ENCODE peak calls at places on chromosome 5, in five cellular contexts. Z is ovary, I is A549, E is sigmoid colon, D is IMR-90. A is an unnamed sample. For H3K4me1, the result is how much of the 10 kb centered on the place peaks cover.

GRCh38 chr5:134131165-134131564 is 16.7 kb downstream of the TCF7 start:
- DNase-seq in Z (no peak), I (no peak), E (no peak), D (no peak), A (no peak)

GRCh38 chr5:14895301-14895700 is 23.7 kb upstream of the ANKH start:
- DNase-seq in Z (no peak), I (no peak), E (no peak), D (no peak), A (no peak)

GRCh38 chr5:5347442-5347841 is 75.0 kb upstream of the ICE1 start:
- DNase-seq in Z (no peak), I (no peak), E (no peak), D (no peak), A (no peak)

GRCh38 chr5:132381614-132382013 is 12.1 kb downstream of the SLC22A5 start:
- DNase-seq in Z (no peak), I (no peak), E (no peak), D (no peak), A (no peak)

GRCh38 chr5:60652206-60652605 is 47.8 kb downstream of the DEPDC1B start:
- DNase-seq in Z (no peak), I (peak), E (no peak), D (peak), A (no peak)

GRCh38 chr5:52684056-52684455 is 103.7 kb upstream of the ITGA1 start:
- DNase-seq in Z (no peak), I (no peak), E (no peak), D (peak), A (no peak)

GRCh38 chr5:150595466-150596031 is 44.9 kb upstream of the SYNPO start:
- DNase-seq in Z (no peak), I (no peak), E (no peak), D (no peak), A (no peak)

GRCh38 chr5:52863715-52864114 is 76.0 kb downstream of the ITGA1 start:
- DNase-seq in Z (no peak), I (no peak), E (no peak), D (peak), A (no peak)

GRCh38 chr5:33309076-33309475 is 131.7 kb upstream of the TARS1 start:
- DNase-seq in Z (no peak), I (no peak), E (no peak), D (no peak), A (no peak)

GRCh38 chr5:96582343-96582742 is 79.8 kb upstream of the CAST start:
- DNase-seq in Z (no peak), I (no peak), E (no peak), D (peak), A (no peak)

GRCh38 chr5:151924564-151925395 is at the start of gene GLRA1:
- DNase-seq in Z (peak), I (peak), E (no peak), D (peak), A (no peak)

GRCh38 chr5:107855171-107855570 is 184.4 kb upstream of the EFNA5 start:
- DNase-seq in Z (no peak), I (no peak), E (no peak), D (no peak), A (no peak)

GRCh38 chr5:134103397-134103796 is 11.1 kb upstream of the TCF7 start:
- DNase-seq in Z (no peak), I (no peak), E (no peak), D (no peak), A (no peak)

GRCh38 chr5:19988447-19988846 is 447 bp upstream of the CDH18 start:
- DNase-seq in Z (no peak), I (no peak), E (no peak), D (no peak), A (no peak)

GRCh38 chr5:80114856-80115255 is 79.7 kb downstream of the THBS4 start:
- DNase-seq in Z (no peak), I (no peak), E (no peak), D (no peak), A (no peak)

GRCh38 chr5:9596256-9596655 is 33.9 kb downstream of the TAS2R1 start:
- DNase-seq in Z (no peak), I (no peak), E (no peak), D (no peak), A (no peak)

GRCh38 chr5:137641148-137641547 is 94.7 kb downstream of the KLHL3 start:
- DNase-seq in Z (no peak), I (no peak), E (no peak), D (peak), A (no peak)

GRCh38 chr5:151622367-151623097 is 31.4 kb upstream of the FAT2 start:
- DNase-seq in Z (no peak), I (no peak), E (no peak), D (no peak), A (no peak)

GRCh38 chr5:178312900-178313299 is 80.3 kb upstream of the PHYKPL start:
- DNase-seq in Z (no peak), I (no peak), E (peak), D (no peak), A (no peak)

GRCh38 chr5:54278031-54278830 is 32.1 kb downstream of the ARL15 start:
- DNase-seq in Z (no peak), I (no peak), E (no peak), D (no peak), A (no peak)

GRCh38 chr5:135034186-135034962 is at the start of gene PITX1:
- DNase-seq in Z (no peak), I (peak), E (no peak), D (peak), A (no peak)

GRCh38 chr5:33209252-33209651 is 231.5 kb upstream of the TARS1 start:
- DNase-seq in Z (no peak), I (no peak), E (no peak), D (no peak), A (no peak)

GRCh38 chr5:51389582-51390463 is 6.6 kb downstream of the ISL1 start:
- DNase-seq in Z (no peak), I (no peak), E (no peak), D (no peak), A (no peak)
- TF ChIP-seq POLR2A in Z (no peak), I (no peak), E (no peak), D (no peak), A (no peak)

GRCh38 chr5:139046551-139046950 is 151.6 kb downstream of the SIL1 start:
- DNase-seq in Z (no peak), I (no peak), E (no peak), D (peak), A (no peak)
- H3K4me1 ChIP-seq in Z (under half), I (under half), E (under half), D (under half), A (under half)

GRCh38 chr5:1375871-1376850 is 31.3 kb upstream of the CLPTM1L start:
- DNase-seq in Z (no peak), I (no peak), E (no peak), D (no peak), A (no peak)

GRCh38 chr5:1371602-1372342 is 26.9 kb upstream of the CLPTM1L start:
- DNase-seq in Z (no peak), I (no peak), E (no peak), D (no peak), A (no peak)

GRCh38 chr5:1376921-1377320 is 32.0 kb upstream of the CLPTM1L start:
- DNase-seq in Z (no peak), I (no peak), E (no peak), D (no peak), A (no peak)

GRCh38 chr5:1374680-1375055 is 29.8 kb upstream of the CLPTM1L start:
- DNase-seq in Z (no peak), I (no peak), E (no peak), D (no peak), A (no peak)

DNA sequence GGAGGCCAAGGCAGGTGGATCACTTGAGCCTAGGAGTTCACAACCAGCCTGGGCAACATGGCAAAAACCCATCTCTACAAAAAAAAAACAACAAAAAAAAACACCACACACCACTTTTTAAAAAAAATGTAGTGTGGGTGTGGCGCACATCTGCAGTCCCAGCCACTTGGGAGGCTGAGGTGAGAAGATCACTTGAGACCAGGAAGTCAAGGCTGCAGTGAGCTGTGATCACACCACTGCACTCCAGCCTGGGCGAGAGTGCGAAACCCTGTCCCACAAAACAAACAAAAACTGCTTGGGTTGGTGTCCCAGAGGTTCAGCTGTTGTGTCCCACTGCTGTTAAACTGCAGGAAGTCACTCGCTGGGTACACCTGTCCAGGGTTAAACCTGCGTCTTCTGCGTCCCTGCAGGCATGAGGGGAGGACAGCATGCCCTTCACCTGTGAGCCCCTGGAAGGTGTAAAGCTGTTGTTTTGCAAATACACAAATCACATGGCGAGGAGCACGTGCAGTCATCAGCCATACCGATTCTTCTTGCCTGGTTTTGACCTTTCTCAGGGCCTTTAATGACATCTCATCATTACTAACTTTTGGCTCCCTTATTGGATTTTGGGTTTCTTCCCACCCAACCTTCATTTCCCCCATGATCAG is 29.3 kb upstream of the CLPTM1L start:
- DNase-seq in Z (no peak), I (no peak), E (no peak), D (no peak), A (no peak)
- TF ChIP-seq CTCF in Z (no peak), I (no peak), E (no peak), D (no peak), A (no peak)

GRCh38 chr5:141640698-141641097 is 3.9 kb downstream of the RELL2 start:
- DNase-seq in Z (no peak), I (no peak), E (no peak), D (no peak), A (no peak)
- TF ChIP-seq POLR2A in Z (no peak), I (no peak), E (no peak), D (no peak), A (no peak)

GRCh38 chr5:74432240-74432639 is 208.3 kb downstream of the ENC1 start:
- DNase-seq in Z (no peak), I (no peak), E (no peak), D (no peak), A (no peak)

GRCh38 chr5:74429495-74429894 is 211.0 kb downstream of the ENC1 start:
- DNase-seq in Z (no peak), I (no peak), E (no peak), D (no peak), A (no peak)

GRCh38 chr5:74434124-74434899 is 206.2 kb downstream of the ENC1 start:
- DNase-seq in Z (no peak), I (no peak), E (no peak), D (no peak), A (no peak)

GRCh38 chr5:74430910-74431309 is 209.6 kb downstream of the ENC1 start:
- DNase-seq in Z (no peak), I (no peak), E (no peak), D (no peak), A (no peak)

DNA sequence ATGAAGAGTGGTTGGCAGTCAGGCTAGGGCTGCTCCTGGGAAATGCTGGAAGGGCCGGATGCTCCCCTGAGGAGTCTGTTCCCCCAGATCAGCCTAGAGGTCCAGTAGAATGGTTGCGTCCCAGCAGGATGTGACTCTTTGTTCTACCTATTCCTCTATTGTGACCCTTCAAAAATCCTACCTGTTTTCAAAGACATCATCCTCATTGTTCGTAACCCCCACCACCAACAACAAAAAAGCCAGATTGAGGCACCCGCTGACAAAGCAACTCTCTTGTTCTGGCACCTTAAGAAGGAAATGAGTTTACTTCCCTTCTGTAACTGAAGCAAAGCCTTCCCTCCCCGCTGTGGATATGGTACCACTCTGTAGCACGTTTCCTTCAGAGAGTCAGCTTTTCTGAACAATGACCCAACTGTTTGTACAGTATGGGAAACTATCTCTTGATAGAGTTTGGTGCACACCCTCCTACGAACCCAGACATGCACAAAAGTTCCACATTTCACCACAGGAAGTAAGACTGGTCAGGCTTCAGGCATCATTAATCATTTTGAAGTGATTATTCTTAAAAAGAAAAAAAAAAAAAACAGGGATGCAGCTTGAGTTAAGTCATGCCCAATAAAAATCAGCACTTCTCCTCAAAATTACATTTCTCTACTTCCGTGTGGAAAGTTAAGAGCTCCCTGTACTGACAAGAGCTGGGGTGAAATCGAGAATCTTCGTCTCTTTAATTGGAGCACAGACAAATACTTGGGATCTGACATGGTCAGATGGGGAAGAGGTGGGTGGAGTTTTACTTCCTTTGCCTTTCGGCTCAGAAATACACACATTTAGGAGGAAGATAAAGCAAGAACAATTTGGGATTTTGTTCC is 207.0 kb downstream of the ENC1 start:
- DNase-seq in Z (no peak), I (no peak), E (no peak), D (peak), A (no peak)
- H3K4me1 ChIP-seq in Z (under half), I (under half), E (under half), D (under half), A (under half)

GRCh38 chr5:141717043-141717442 is 35.0 kb upstream of the ARAP3 start:
- DNase-seq in Z (no peak), I (no peak), E (no peak), D (no peak), A (no peak)

GRCh38 chr5:141714542-141715303 is 32.7 kb upstream of the ARAP3 start:
- DNase-seq in Z (no peak), I (no peak), E (no peak), D (no peak), A (no peak)

GRCh38 chr5:141716009-141716408 is 34.0 kb upstream of the ARAP3 start:
- DNase-seq in Z (no peak), I (no peak), E (no peak), D (no peak), A (no peak)

GRCh38 chr5:141716468-141716867 is 34.4 kb upstream of the ARAP3 start:
- DNase-seq in Z (no peak), I (no peak), E (no peak), D (no peak), A (no peak)

DNA sequence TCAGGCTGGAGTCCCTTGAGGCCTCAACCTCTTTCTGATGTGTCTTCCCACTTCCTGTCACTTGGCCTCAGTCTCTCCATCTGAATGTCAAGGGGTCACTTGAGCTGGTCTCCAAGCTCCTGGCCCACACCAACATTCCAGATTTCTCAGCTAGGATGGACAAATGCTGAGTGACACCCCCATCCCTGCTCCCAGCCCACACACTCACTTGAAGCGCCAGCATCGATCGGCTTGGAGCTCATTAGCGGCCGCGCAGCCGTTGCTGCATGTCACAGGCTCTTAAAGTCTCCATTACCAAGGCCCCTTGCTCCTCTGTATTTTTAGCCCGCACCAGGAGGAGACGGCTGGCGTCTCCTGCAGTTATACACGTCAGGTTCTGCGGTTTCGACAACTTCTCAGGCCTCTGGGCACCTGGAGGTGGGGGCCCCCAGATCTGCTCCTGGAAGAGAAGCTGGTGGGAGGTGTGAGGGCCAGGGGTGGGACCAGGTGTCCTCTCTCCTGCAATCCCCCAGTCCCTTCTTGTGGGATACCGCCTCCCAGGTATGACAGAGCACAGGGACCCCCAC is 33.4 kb upstream of the ARAP3 start:
- DNase-seq in Z (no peak), I (no peak), E (no peak), D (no peak), A (no peak)
- TF ChIP-seq CTCF in Z (no peak), I (no peak), E (no peak), D (no peak), A (no peak)

DNA sequence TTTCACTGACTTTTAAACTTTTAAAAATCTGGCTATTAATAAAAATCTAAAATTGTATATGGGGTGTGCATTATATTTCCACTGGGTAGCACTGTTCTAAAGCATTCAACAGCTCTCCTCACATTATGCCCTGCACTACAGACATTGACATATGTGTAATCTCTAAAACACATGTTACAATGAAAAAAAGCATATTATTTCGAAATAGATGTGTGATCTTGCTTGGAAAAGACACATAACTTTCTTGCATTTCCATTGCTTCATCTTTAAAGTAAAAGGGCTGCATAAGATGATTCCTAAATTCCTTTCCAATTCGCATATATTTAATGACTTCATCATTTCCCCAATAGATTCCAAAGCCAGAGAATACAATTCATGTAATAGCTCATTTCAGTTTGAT is 567.0 kb downstream of the PDE4D start:
- DNase-seq in Z (no peak), I (no peak), E (no peak), D (no peak), A (no peak)
- TF ChIP-seq POLR2A in Z (no peak), I (no peak), E (no peak), D (no peak), A (no peak)